ENCODE peak calls at places on chromosomes 1 and 21, in seven cellular contexts. Q, M, O, I, T, S and Z are unnamed samples.

GRCh38 chr1:104531990-104532389 is 782.3 kb downstream of the AMY1C start:
- DNase-seq in Q (no peak), M (no peak), O (no peak), I (no peak), T (no peak), S (no peak), Z (no peak)

GRCh38 chr1:93633313-93633712 is 48.3 kb downstream of the BCAR3 start:
- DNase-seq in Q (no peak), M (no peak), O (no peak), I (no peak), T (no peak), S (no peak), Z (no peak)

GRCh38 chr1:19373206-19374126 is 61.3 kb downstream of the SLC66A1 start:
- DNase-seq in Q (no peak), M (no peak), O (no peak), I (no peak), T (no peak), S (no peak), Z (no peak)

GRCh38 chr1:192530254-192530653 is 45.3 kb upstream of the RGS1 start:
- DNase-seq in Q (no peak), M (no peak), O (no peak), I (no peak), T (no peak), S (peak), Z (no peak)

GRCh38 chr1:186564558-186564957 is 103.6 kb upstream of the PDC start:
- DNase-seq in Q (no peak), M (no peak), O (no peak), I (no peak), T (no peak), S (no peak), Z (no peak)

GRCh38 chr1:248924696-248925532 is 18.9 kb downstream of the PGBD2 start:
- DNase-seq in Q (no peak), M (peak), O (no peak), I (peak), T (no peak), S (peak), Z (peak)

GRCh38 chr1:94142022-94142421 is 21.1 kb upstream of the ABCA4 start:
- DNase-seq in Q (no peak), M (no peak), O (no peak), I (no peak), T (no peak), S (no peak), Z (no peak)

GRCh38 chr1:8075511-8076051 is 49.5 kb upstream of the ERRFI1 start:
- DNase-seq in Q (no peak), M (no peak), O (no peak), I (no peak), T (no peak), S (no peak), Z (no peak)

GRCh38 chr1:181987334-181987870 is 74.1 kb downstream of the ZNF648 start:
- DNase-seq in Q (no peak), M (no peak), O (no peak), I (no peak), T (no peak), S (no peak), Z (no peak)

GRCh38 chr1:200099040-200099439 is 71.5 kb downstream of the NR5A2 start:
- DNase-seq in Q (no peak), M (no peak), O (no peak), I (no peak), T (no peak), S (no peak), Z (no peak)

GRCh38 chr1:22739648-22740385 is 29.2 kb downstream of the EPHB2 start:
- DNase-seq in Q (no peak), M (no peak), O (no peak), I (no peak), T (peak), S (no peak), Z (no peak)

GRCh38 chr21:34693192-34693810 is 24.5 kb downstream of the CLIC6 start:
- DNase-seq in Q (no peak), M (peak), O (peak), I (peak), T (peak), S (no peak), Z (peak)

GRCh38 chr1:161486806-161487482 is 18.3 kb upstream of the FCGR2A start:
- DNase-seq in Q (no peak), M (peak), O (peak), I (peak), T (peak), S (peak), Z (peak)

GRCh38 chr1:94327001-94327685 is 89.8 kb upstream of the ARHGAP29 start:
- DNase-seq in Q (peak), M (no peak), O (peak), I (peak), T (no peak), S (no peak), Z (no peak)

DNA sequence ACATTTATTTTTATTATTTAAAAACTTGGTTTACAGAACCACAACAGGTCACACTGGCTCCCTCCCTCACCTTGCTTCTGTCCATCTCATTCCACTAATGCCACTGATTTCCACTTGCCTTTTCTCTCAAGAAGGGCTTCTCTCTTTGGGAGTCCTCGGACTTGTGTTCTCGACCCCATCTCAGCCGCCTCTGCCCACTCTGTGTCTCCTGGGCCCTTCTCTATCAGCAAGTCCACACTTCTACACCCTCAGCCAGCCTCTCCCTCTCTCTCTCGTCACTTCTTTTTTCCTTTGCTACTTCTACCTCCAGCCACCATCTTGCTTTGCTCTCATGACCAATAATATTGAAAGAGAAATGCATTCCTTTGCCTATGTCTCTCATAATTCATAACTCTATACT is 129.4 kb downstream of the HMGB4 start:
- DNase-seq in Q (no peak), M (no peak), O (no peak), I (no peak), T (no peak), S (no peak), Z (no peak)
- TF ChIP-seq YY1 in Q (no peak), M (no peak), O (no peak), I (no peak), T (no peak), S (no peak), Z (no peak)

GRCh38 chr1:213779228-213779627 is 208.5 kb upstream of the PROX1 start:
- DNase-seq in Q (no peak), M (peak), O (no peak), I (peak), T (no peak), S (no peak), Z (no peak)
- TF ChIP-seq YY1 in Q (no peak), M (no peak), O (no peak), I (no peak), T (no peak), S (no peak), Z (no peak)

DNA sequence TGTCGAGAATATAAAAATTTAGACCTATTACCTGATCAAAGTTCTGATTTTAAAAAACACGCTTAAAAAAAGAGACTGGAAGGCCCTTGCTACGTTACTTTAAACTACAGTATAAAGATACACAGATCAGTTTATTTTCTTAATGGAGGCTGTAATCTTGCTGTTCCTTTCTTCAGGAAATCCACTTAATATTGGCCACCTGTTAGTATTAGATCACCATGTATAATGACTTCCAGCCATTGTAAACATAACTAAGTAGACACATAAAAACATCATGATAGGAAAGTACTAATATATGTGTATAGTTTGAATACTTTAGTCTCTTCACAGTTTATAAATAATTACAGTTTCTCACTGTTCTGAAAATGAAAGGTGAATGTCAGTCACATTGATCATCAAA is 68.6 kb downstream of the ADGRL2 start:
- DNase-seq in Q (no peak), M (no peak), O (no peak), I (no peak), T (no peak), S (no peak), Z (no peak)
- TF ChIP-seq YY1 in Q (no peak), M (no peak), O (no peak), I (no peak), T (no peak), S (no peak), Z (no peak)

DNA sequence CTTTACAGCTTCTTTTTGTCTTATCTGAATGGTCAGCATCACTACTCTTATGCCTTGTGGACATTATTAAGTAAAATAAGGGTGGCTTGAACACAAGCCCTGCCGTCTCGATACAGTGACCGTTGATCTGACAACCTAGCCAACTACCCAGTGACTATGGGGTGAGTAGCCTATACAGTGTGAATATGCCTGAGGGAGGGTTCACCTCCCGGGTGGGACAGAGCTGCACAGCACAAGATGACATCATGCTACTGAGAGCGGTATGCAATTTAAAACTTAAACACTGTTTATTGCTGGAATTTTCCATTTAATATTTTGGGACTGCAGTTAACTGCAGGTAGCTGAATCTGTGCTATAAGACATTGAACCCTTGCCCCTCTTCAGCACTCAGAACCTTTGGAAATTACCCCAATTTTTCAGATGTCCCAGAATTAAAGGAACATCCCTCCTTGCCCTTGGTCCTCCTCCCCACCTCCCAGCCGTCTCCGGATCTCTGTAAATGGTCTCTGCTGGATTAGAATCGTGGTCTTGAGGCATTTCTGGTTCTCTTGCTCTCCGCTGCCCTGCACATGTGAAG is 618.5 kb downstream of the PTPRU start:
- DNase-seq in Q (no peak), M (no peak), O (no peak), I (no peak), T (no peak), S (no peak), Z (no peak)
- TF ChIP-seq YY1 in Q (no peak), M (no peak), O (no peak), I (no peak), T (no peak), S (no peak), Z (no peak)

DNA sequence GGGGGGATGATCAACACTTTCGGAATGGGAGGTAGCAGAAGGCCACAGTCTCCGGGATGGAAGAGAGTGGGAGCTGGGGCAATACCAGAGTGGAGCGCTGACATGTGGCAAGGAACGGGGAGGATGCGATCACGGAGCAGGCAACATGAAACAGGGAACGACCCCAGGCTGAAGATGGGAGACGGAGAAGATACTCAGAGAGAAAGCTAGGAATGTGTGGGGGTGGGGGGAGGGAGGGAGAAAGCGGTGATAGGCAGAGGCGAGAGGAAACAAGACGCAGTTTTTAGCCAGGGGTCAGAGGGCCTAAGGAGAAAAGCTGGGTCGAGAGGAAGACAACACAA is 577 bp downstream of the RAB3GAP2 start:
- DNase-seq in Q (no peak), M (no peak), O (peak), I (peak), T (peak), S (no peak), Z (peak)
- TF ChIP-seq YY1 in Q (no peak), M (no peak), O (no peak), I (no peak), T (no peak), S (peak), Z (no peak)

DNA sequence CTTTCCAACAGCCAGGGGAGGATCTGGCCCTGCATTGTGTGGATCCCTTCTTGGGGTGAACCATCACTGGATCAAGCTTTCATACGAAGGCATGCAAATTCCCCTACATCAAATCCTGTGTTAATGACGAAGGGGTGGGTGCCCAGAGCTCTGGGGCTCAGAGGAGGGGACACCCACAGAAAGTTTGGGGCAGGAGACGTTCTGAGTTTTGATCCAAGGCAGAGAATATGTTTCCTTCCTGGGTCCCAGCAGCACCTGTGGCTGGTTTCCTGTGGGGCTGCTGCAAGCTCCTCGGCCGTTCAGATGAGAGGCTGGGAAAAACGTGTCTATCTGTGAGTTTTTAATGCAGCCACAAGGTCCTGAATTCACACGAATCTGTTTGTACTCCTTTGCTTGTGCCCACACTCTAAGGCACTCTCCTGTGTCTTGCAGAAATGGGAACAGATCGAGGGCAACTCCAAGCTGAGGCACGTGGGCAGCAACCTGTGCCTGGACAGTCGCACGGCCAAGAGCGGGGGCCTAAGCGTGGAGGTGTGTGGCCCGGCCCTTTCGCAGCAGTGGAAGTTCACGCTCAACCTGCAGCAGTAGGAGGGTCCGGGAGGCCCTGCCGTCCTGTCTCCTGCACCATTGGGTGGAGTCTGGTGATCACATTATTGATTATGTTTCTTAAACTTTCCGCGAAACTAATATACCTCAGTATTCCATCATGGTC is 147.1 kb downstream of the PGBD5 start:
- DNase-seq in Q (no peak), M (no peak), O (no peak), I (no peak), T (no peak), S (no peak), Z (no peak)
- TF ChIP-seq YY1 in Q (no peak), M (no peak), O (no peak), I (no peak), T (no peak), S (no peak), Z (no peak)